ENCODE peak calls at places on chromosome 3, in seven cellular contexts. I is type B pancreatic cell; S is GM23248; L is ascending aorta; K is activated CD4-positive, alpha-beta T cell treated with anti-CD3 and anti-CD28 coated beads for 48 hours; H is brain microvascular endothelial cell; U is HL-60. B is an unnamed sample.

GRCh38 chr3:187836848-187837770 is 91.8 kb upstream of the BCL6 start:
- DNase-seq in I (no peak), S (no peak), L (no peak), K (no peak), H (no peak), U (no peak), B (no peak)

GRCh38 chr3:46661776-46662766 is 31.4 kb downstream of the ALS2CL start:
- DNase-seq in I (no peak), S (no peak), L (no peak), K (no peak), H (no peak), U (no peak), B (no peak)

GRCh38 chr3:63979093-63979492 is 44.2 kb downstream of the PSMD6 start:
- DNase-seq in I (no peak), S (no peak), L (no peak), K (no peak), H (peak), U (no peak), B (no peak)

GRCh38 chr3:61564405-61565059 is 3.2 kb downstream of the PTPRG start:
- DNase-seq in I (peak), S (peak), L (no peak), K (peak), H (peak), U (no peak), B (no peak)

GRCh38 chr3:30637310-30638227 is 31.2 kb downstream of the TGFBR2 start:
- DNase-seq in I (no peak), S (no peak), L (no peak), K (no peak), H (no peak), U (no peak), B (no peak)

GRCh38 chr3:123816673-123817207 is 67.4 kb downstream of the MYLK start:
- DNase-seq in I (no peak), S (peak), L (no peak), K (no peak), H (peak), U (no peak), B (no peak)

GRCh38 chr3:193884011-193884410 is 251.9 kb upstream of the HES1 start:
- DNase-seq in I (no peak), S (no peak), L (no peak), K (no peak), H (no peak), U (no peak), B (peak)

GRCh38 chr3:156456771-156457224 is 98.1 kb downstream of the SSR3 start:
- DNase-seq in I (no peak), S (no peak), L (no peak), K (no peak), H (peak), U (no peak), B (peak)

GRCh38 chr3:24725514-24726255 is 231.0 kb upstream of the THRB start:
- DNase-seq in I (no peak), S (no peak), L (no peak), K (no peak), H (no peak), U (no peak), B (no peak)

GRCh38 chr3:110459021-110459420 is 612.6 kb upstream of the NECTIN3 start:
- DNase-seq in I (no peak), S (peak), L (no peak), K (no peak), H (peak), U (no peak), B (no peak)

GRCh38 chr3:147472846-147473245 is 63.7 kb downstream of the ZIC1 start:
- DNase-seq in I (no peak), S (peak), L (no peak), K (no peak), H (no peak), U (no peak), B (no peak)